ENCODE peak calls at places on chromosome 17, in eight cellular contexts. Q is GM12878, W is GM23338, H is brain microvascular endothelial cell, S is upper lobe of right lung, G is BE2C, T is MM.1S, I is adrenal gland. U is an unnamed sample. For H3K36me3, the result is how much of the 10 kb centered on the place peaks cover.

GRCh38 chr17:68355093-68355492 is 63.8 kb downstream of the ARSG start:
- DNase-seq in I (no peak), S (no peak), Q (no peak), H (peak), G (no peak), T (no peak), W (no peak), U (no peak)

GRCh38 chr17:49787932-49788442 is 494 bp upstream of the KAT7 start:
- DNase-seq in Q (no peak), T (peak), S (no peak), H (no peak), I (no peak), G (no peak), W (no peak), U (peak)

GRCh38 chr17:41666708-41667279 is 21.9 kb upstream of the EIF1 start:
- DNase-seq in G (peak), W (peak), Q (peak), I (peak), S (peak), T (peak), H (peak), U (peak)

GRCh38 chr17:50805486-50805885 is 29.9 kb upstream of the WFIKKN2 start:
- DNase-seq in I (no peak), T (no peak), S (no peak), W (no peak), H (no peak), G (no peak), Q (no peak), U (no peak)

GRCh38 chr17:59791603-59792457 is 84.4 kb downstream of the VMP1 start:
- DNase-seq in T (no peak), S (no peak), H (peak), G (no peak), I (no peak), W (no peak), Q (no peak), U (no peak)

GRCh38 chr17:700504-701094 is 14.0 kb downstream of the VPS53 start:
- DNase-seq in S (no peak), I (no peak), H (no peak), Q (no peak), G (no peak), T (peak), W (peak), U (peak)

GRCh38 chr17:44159519-44160210 is 10.8 kb upstream of the ASB16 start:
- DNase-seq in H (peak), W (no peak), Q (no peak), I (no peak), G (peak), S (no peak), T (no peak), U (no peak)

GRCh38 chr17:68498479-68499326 is 13.5 kb upstream of the PRKAR1A start:
- DNase-seq in G (no peak), T (no peak), I (peak), Q (no peak), W (no peak), S (peak), H (no peak), U (no peak)

GRCh38 chr17:77620282-77620681 is 338.2 kb upstream of the TNRC6C start:
- DNase-seq in S (no peak), T (no peak), I (no peak), G (no peak), Q (no peak), W (no peak), H (no peak), U (no peak)

GRCh38 chr17:78163881-78164747 is 4.3 kb upstream of the SYNGR2 start:
- DNase-seq in I (no peak), Q (no peak), H (no peak), T (no peak), W (no peak), S (no peak), G (no peak), U (no peak)

GRCh38 chr17:34318474-34318873 is 761 bp upstream of the CCL8 start:
- DNase-seq in W (peak), T (peak), G (peak), H (no peak), I (no peak), S (peak), Q (no peak), U (peak)

GRCh38 chr17:28381141-28381825 is 9.8 kb downstream of the SARM1 start:
- DNase-seq in T (no peak), G (no peak), W (peak), H (no peak), S (peak), Q (no peak), I (no peak), U (peak)

GRCh38 chr17:4842376-4842775 is 9.2 kb downstream of the MINK1 start:
- DNase-seq in G (no peak), H (no peak), Q (no peak), W (no peak), S (no peak), I (no peak), T (no peak), U (no peak)

GRCh38 chr17:50262001-50262794 is 12.1 kb upstream of the TMEM92 start:
- DNase-seq in H (no peak), W (no peak), I (no peak), S (peak), T (no peak), G (no peak), Q (no peak), U (peak)

GRCh38 chr17:47776330-47777197 is 43.5 kb downstream of the TBX21 start:
- DNase-seq in G (peak), I (no peak), H (peak), Q (no peak), W (peak), T (peak), S (no peak), U (peak)

GRCh38 chr17:42680331-42680808 is 1.3 kb downstream of the CCR10 start:
- DNase-seq in Q (no peak), H (no peak), W (no peak), G (no peak), I (no peak), T (peak), S (no peak), U (peak)

GRCh38 chr17:42677921-42678781 is 1.4 kb upstream of the PLEKHH3 start:
- DNase-seq in T (peak), W (peak), G (peak), S (peak), H (peak), I (peak), Q (no peak), U (peak)

GRCh38 chr17:42677012-42677857 is 441 bp upstream of the PLEKHH3 start:
- DNase-seq in S (peak), Q (peak), H (peak), G (peak), T (peak), I (peak), W (peak), U (peak)

GRCh38 chr17:42679492-42680330 is 1.9 kb downstream of the CCR10 start:
- DNase-seq in G (peak), S (peak), H (peak), I (peak), T (peak), Q (no peak), W (peak), U (peak)

GRCh38 chr17:42679001-42679491 is 2.3 kb upstream of the PLEKHH3 start:
- DNase-seq in W (peak), G (peak), T (peak), H (peak), I (no peak), Q (no peak), S (peak), U (peak)
- H3K4me3 ChIP-seq in W (peak), G (peak), T (peak), H (peak), I (no peak), Q (peak), S (peak), U (peak)

GRCh38 chr17:45929344-45929743 is 35.0 kb downstream of the MAPT start:
- DNase-seq in I (no peak), T (no peak), H (no peak), G (no peak), Q (no peak), W (no peak), S (no peak), U (no peak)

GRCh38 chr17:45934044-45934979 is 40.0 kb downstream of the MAPT start:
- DNase-seq in T (no peak), I (no peak), W (no peak), S (no peak), Q (no peak), H (no peak), G (no peak), U (no peak)

GRCh38 chr17:45931677-45932076 is 37.3 kb downstream of the MAPT start:
- DNase-seq in Q (no peak), S (no peak), T (no peak), W (no peak), H (no peak), G (no peak), I (no peak), U (no peak)

GRCh38 chr17:45927247-45927646 is 32.9 kb downstream of the MAPT start:
- DNase-seq in T (no peak), W (no peak), H (no peak), G (no peak), S (no peak), I (no peak), Q (no peak), U (no peak)

GRCh38 chr17:45930420-45930951 is 36.1 kb downstream of the MAPT start:
- DNase-seq in I (no peak), H (no peak), S (no peak), T (no peak), G (no peak), Q (no peak), W (no peak), U (no peak)
- H3K36me3 ChIP-seq in I (under half), H (under half), S (under half), T (under half), G (under half), Q (under half), W (under half), U (under half)

GRCh38 chr17:80455328-80455710 is 21.1 kb downstream of the NPTX1 start:
- DNase-seq in I (peak), T (peak), S (no peak), G (peak), Q (no peak), H (peak), W (peak), U (peak)

GRCh38 chr17:80455784-80456183 is 20.6 kb downstream of the NPTX1 start:
- DNase-seq in I (no peak), S (no peak), G (no peak), W (no peak), Q (no peak), T (no peak), H (no peak), U (peak)

GRCh38 chr17:80458016-80458415 is 18.4 kb downstream of the NPTX1 start:
- DNase-seq in Q (no peak), T (no peak), H (no peak), I (no peak), G (no peak), W (no peak), S (no peak), U (no peak)

GRCh38 chr17:80457236-80457856 is 19.1 kb downstream of the NPTX1 start:
- DNase-seq in S (no peak), Q (no peak), H (no peak), T (no peak), G (no peak), I (no peak), W (no peak), U (no peak)

DNA sequence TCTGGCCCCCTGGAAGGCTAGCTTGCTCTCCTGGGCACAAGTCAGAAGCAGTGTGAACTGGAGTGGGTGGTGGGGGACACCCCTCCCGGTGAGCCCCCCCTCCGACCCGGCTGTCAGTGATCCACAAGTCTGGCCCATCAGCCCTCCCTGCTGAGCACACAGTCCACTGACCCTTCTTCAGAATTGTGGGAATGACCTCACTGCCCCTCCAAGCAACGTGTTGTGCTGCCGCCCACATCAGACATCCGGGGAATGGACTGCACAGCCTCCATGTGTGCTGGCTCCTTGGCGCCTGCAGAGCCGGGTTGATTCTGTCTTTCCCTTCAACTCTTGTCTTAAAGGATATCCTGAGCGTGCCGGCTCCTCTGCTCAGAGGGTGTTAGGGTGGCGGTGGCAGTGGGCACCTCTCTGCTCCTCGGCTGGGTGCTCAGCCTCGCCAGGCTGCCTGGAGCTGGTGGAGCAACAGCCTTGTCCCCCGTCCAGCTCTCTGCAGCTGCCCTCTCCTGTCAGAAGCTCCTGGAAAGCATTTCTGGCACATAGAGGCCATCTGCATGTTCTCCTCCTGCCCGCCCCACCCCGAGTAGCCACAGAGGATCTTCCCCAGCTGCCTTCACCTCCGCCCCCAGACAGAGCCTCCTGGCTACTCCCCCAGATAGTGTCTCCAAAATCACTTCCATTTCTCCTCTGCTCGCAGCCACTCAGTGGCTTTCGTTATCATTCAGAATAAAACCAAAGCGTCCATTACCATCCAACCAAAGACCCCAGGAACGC is 19.8 kb downstream of the NPTX1 start:
- DNase-seq in I (no peak), H (no peak), Q (no peak), W (no peak), T (no peak), G (no peak), S (no peak), U (no peak)
- H3K4me3 ChIP-seq in I (no peak), H (no peak), Q (no peak), W (no peak), T (no peak), G (no peak), S (no peak), U (no peak)

GRCh38 chr17:40645291-40645690 is 2.3 kb downstream of the SMARCE1 start:
- DNase-seq in G (no peak), S (no peak), I (no peak), H (no peak), T (no peak), W (no peak), Q (no peak), U (no peak)

GRCh38 chr17:40647549-40648325 is at the start of gene SMARCE1:
- DNase-seq in G (peak), H (peak), T (peak), Q (no peak), W (peak), I (peak), S (peak), U (peak)

GRCh38 chr17:40648326-40648968 is 829 bp upstream of the SMARCE1 start:
- DNase-seq in T (no peak), W (peak), Q (no peak), G (no peak), S (no peak), H (peak), I (no peak), U (no peak)

GRCh38 chr17:40645932-40646331 is 1.7 kb downstream of the SMARCE1 start:
- DNase-seq in Q (no peak), T (no peak), S (no peak), I (no peak), W (no peak), G (no peak), H (no peak), U (no peak)

GRCh38 chr17:40646791-40647548 is 648 bp downstream of the SMARCE1 start:
- DNase-seq in Q (no peak), G (peak), H (peak), S (no peak), I (no peak), T (peak), W (peak), U (no peak)
- H3K36me3 ChIP-seq in Q (under half), G (under half), H (under half), S (under half), I (under half), T (under half), W (under half), U (under half)